ENCODE peak calls at places on chromosome 13, in seven cellular contexts. P is NCI-H1092, M is WTC11, I is left cardiac atrium, O is memory B cell, R is non-pigmented ciliary epithelial cell, J is HS-27A. G is an unnamed sample.

GRCh38 chr13:113155201-113155600 is 3.2 kb upstream of the PROZ start:
- DNase-seq in P (no peak), M (no peak), I (no peak), O (no peak), R (no peak), J (no peak), G (no peak)

GRCh38 chr13:99416411-99417121 is 84.7 kb upstream of the TM9SF2 start:
- DNase-seq in P (no peak), M (no peak), I (no peak), O (no peak), R (no peak), J (no peak), G (no peak)

GRCh38 chr13:68099616-68100015 is 869.5 kb upstream of the PCDH9 start:
- DNase-seq in P (no peak), M (no peak), I (no peak), O (no peak), R (peak; percentile 52), J (peak; percentile 17), G (peak; percentile 71)

GRCh38 chr13:21526707-21527454 is 67.8 kb upstream of the ZDHHC20 start:
- DNase-seq in P (no peak), M (no peak), I (no peak), O (no peak), R (no peak), J (no peak), G (no peak)

GRCh38 chr13:35994131-35994966 is 136.8 kb downstream of the DCLK1 start:
- DNase-seq in P (no peak), M (no peak), I (peak; percentile 65), O (no peak), R (peak; percentile 71), J (peak; percentile 36), G (peak; percentile 95)

GRCh38 chr13:80074143-80074752 is 266.7 kb downstream of the SPRY2 start:
- DNase-seq in P (no peak), M (peak; percentile 13), I (no peak), O (no peak), R (no peak), J (no peak), G (no peak)

GRCh38 chr13:66114127-66114526 is 1116.0 kb downstream of the PCDH9 start:
- DNase-seq in P (no peak), M (no peak), I (no peak), O (no peak), R (no peak), J (no peak), G (peak; percentile 15)

GRCh38 chr13:30395192-30396158 is 26.8 kb upstream of the UBE2L5 start:
- DNase-seq in P (peak; percentile 30), M (peak; percentile 48), I (peak; percentile 93), O (peak; percentile 59), R (peak; percentile 73), J (peak; percentile 33), G (peak; percentile 91)

GRCh38 chr13:51707468-51707867 is 96.5 kb downstream of the DHRS12 start:
- DNase-seq in P (no peak), M (no peak), I (no peak), O (no peak), R (no peak), J (no peak), G (no peak)

GRCh38 chr13:36421447-36421846 is 10.8 kb upstream of the CCNA1 start:
- DNase-seq in P (no peak), M (no peak), I (no peak), O (no peak), R (no peak), J (no peak), G (peak; percentile 59)

GRCh38 chr13:78497702-78498319 is 105.5 kb downstream of the POU4F1 start:
- DNase-seq in P (no peak), M (no peak), I (no peak), O (no peak), R (no peak), J (no peak), G (no peak)

GRCh38 chr13:110234532-110234931 is 72.4 kb downstream of the COL4A1 start:
- DNase-seq in P (no peak), M (no peak), I (no peak), O (no peak), R (no peak), J (no peak), G (no peak)

GRCh38 chr13:97199451-97199850 is 22.7 kb upstream of the MBNL2 start:
- DNase-seq in P (no peak), M (no peak), I (no peak), O (no peak), R (no peak), J (no peak), G (no peak)

GRCh38 chr13:95540848-95541247 is 11.7 kb upstream of the CLDN10 start:
- DNase-seq in P (no peak), M (no peak), I (peak; percentile 34), O (no peak), R (no peak), J (no peak), G (no peak)

GRCh38 chr13:39612023-39612637 is 9.1 kb upstream of the LHFPL6 start:
- DNase-seq in P (peak; percentile 46), M (peak; percentile 70), I (peak; percentile 72), O (peak; percentile 35), R (no peak), J (no peak), G (no peak)

GRCh38 chr13:38216181-38216580 is 133.5 kb upstream of the UFM1 start:
- DNase-seq in P (no peak), M (no peak), I (no peak), O (no peak), R (no peak), J (no peak), G (no peak)

GRCh38 chr13:75038315-75038881 is 443.6 kb downstream of the TBC1D4 start:
- DNase-seq in P (no peak), M (no peak), I (no peak), O (no peak), R (no peak), J (no peak), G (no peak)

GRCh38 chr13:21055016-21055415 is 6.4 kb downstream of the LATS2 start:
- DNase-seq in P (no peak), M (no peak), I (no peak), O (no peak), R (no peak), J (no peak), G (no peak)

GRCh38 chr13:66657165-66657895 is 572.8 kb downstream of the PCDH9 start:
- DNase-seq in P (peak; percentile 99), M (no peak), I (peak; percentile 77), O (no peak), R (peak; percentile 97), J (peak; percentile 48), G (peak; percentile 97)

GRCh38 chr13:95553614-95554385 is 1.3 kb downstream of the CLDN10 start:
- DNase-seq in P (no peak), M (peak; percentile 46), I (no peak), O (no peak), R (no peak), J (no peak), G (no peak)